ENCODE peak calls at places on chromosomes 16 and 17, in four cellular contexts. C, P, F and H are unnamed samples.

GRCh38 chr16:75971334-75971733 is 245.0 kb upstream of the CPHXL start:
- DNase-seq in P (no peak), C (no peak), F (no peak), H (no peak)

GRCh38 chr17:6539871-6540270 is 16.5 kb downstream of the PITPNM3 start:
- DNase-seq in P (no peak), C (no peak), F (no peak), H (no peak)

GRCh38 chr16:67029249-67030096 is 524 bp downstream of the CBFB start:
- DNase-seq in C (no peak), F (peak; percentile 64), P (peak; percentile 72), H (no peak)

GRCh38 chr17:82092995-82093751 is 4.9 kb downstream of the FASN start:
- DNase-seq in P (no peak), C (no peak), F (no peak), H (no peak)

GRCh38 chr17:77253611-77254051 is 112.9 kb downstream of the SEC14L1 start:
- DNase-seq in P (no peak), C (no peak), F (peak; percentile 66), H (no peak)

GRCh38 chr17:27601069-27601974 is 29.7 kb upstream of the LGALS9 start:
- DNase-seq in C (peak; percentile 53), P (peak; percentile 82), F (peak; percentile 76), H (peak; percentile 100)

GRCh38 chr17:7606280-7606679 is 8.4 kb downstream of the FXR2 start:
- DNase-seq in C (no peak), P (no peak), F (no peak), H (no peak)

GRCh38 chr16:2242598-2242997 is 6.4 kb downstream of the DNASE1L2 start:
- DNase-seq in F (no peak), P (no peak), C (no peak), H (no peak)

GRCh38 chr16:84371553-84371865 is 3.2 kb downstream of the ATP2C2 start:
- DNase-seq in F (no peak), C (no peak), P (no peak), H (no peak)

GRCh38 chr17:6098466-6099180 is 28.4 kb downstream of the WSCD1 start:
- DNase-seq in C (no peak), F (no peak), P (no peak), H (no peak)

GRCh38 chr16:3004319-3004718 is 8.4 kb upstream of the CLDN9 start:
- DNase-seq in F (peak; percentile 8), P (no peak), C (no peak), H (no peak)

GRCh38 chr16:69564845-69565610 is 738 bp upstream of the NFAT5 start:
- DNase-seq in C (no peak), F (peak; percentile 9), P (no peak), H (no peak)

GRCh38 chr17:66772148-66772812 is 62.6 kb upstream of the CACNG5 start:
- DNase-seq in P (no peak), F (no peak), C (no peak), H (no peak)

GRCh38 chr16:14196539-14196938 is 125.4 kb downstream of the MRTFB start:
- DNase-seq in P (no peak), C (no peak), F (no peak), H (no peak)

GRCh38 chr17:14396542-14396941 is 95.7 kb downstream of the HS3ST3B1 start:
- DNase-seq in C (no peak), P (no peak), F (peak; percentile 23), H (no peak)

GRCh38 chr17:19470529-19471261 is 59.7 kb downstream of the RNF112 start:
- DNase-seq in C (no peak), F (peak; percentile 92), P (no peak), H (no peak)

GRCh38 chr17:3886776-3887175 is 6.1 kb downstream of the CAMKK1 start:
- DNase-seq in P (no peak), C (no peak), F (no peak), H (no peak)

GRCh38 chr16:85615014-85615851 is 2.1 kb downstream of the GSE1 start:
- DNase-seq in C (no peak), P (no peak), F (no peak), H (no peak)

GRCh38 chr17:57941384-57942370 is 13.5 kb downstream of the CUEDC1 start:
- DNase-seq in P (no peak), F (no peak), C (no peak), H (no peak)

GRCh38 chr17:82204831-82205719 is 7.6 kb downstream of the CCDC57 start:
- DNase-seq in F (peak; percentile 87), C (no peak), P (no peak), H (no peak)

GRCh38 chr16:85637808-85638186 is 24.7 kb downstream of the GSE1 start:
- DNase-seq in P (no peak), F (no peak), C (no peak), H (no peak)

GRCh38 chr16:78490847-78491246 is 391.4 kb downstream of the WWOX start:
- DNase-seq in C (no peak), P (no peak), F (no peak), H (no peak)

GRCh38 chr17:559699-560378 is 154.8 kb downstream of the VPS53 start:
- DNase-seq in F (peak; percentile 96), C (no peak), P (no peak), H (no peak)